ENCODE peak calls at places on chromosomes 1 and 21, in nine cellular contexts. C, T, D, I, K, P, B, R and G are unnamed samples.
A peak's percentile ranks its signal among the peaks of the same experiment; 100 is the strongest.

GRCh38 chr21:39373634-39374033 is 24.7 kb upstream of the HMGN1 start:
- DNase-seq in C (no peak), T (no peak), D (no peak), I (no peak), K (no peak), P (no peak), B (peak; percentile 57), R (no peak), G (peak; percentile 32)

GRCh38 chr1:207366022-207366421 is 44.5 kb downstream of the CD55 start:
- DNase-seq in C (no peak), T (no peak), D (no peak), I (no peak), K (no peak), P (no peak), B (no peak), R (no peak), G (no peak)

GRCh38 chr21:29206445-29206844 is 76.0 kb downstream of the MAP3K7CL start:
- DNase-seq in C (no peak), T (no peak), D (no peak), I (no peak), K (no peak), P (no peak), B (no peak), R (no peak), G (no peak)

GRCh38 chr1:204251926-204252689 is 38.3 kb upstream of the GOLT1A start:
- DNase-seq in C (no peak), T (no peak), D (no peak), I (no peak), K (no peak), P (no peak), B (no peak), R (no peak), G (no peak)

GRCh38 chr1:232613752-232614381 is 16.1 kb downstream of the SIPA1L2 start:
- DNase-seq in C (no peak), T (no peak), D (no peak), I (no peak), K (no peak), P (no peak), B (peak; percentile 95), R (no peak), G (no peak)

GRCh38 chr1:237685553-237685952 is 205.2 kb downstream of the ZP4 start:
- DNase-seq in C (no peak), T (no peak), D (no peak), I (no peak), K (no peak), P (no peak), B (peak; percentile 39), R (no peak), G (no peak)

GRCh38 chr1:47692196-47692595 is 254.4 kb downstream of the FOXD2 start:
- DNase-seq in C (no peak), T (no peak), D (no peak), I (no peak), K (no peak), P (no peak), B (no peak), R (no peak), G (no peak)

GRCh38 chr1:153805042-153805745 is 30.0 kb downstream of the SLC27A3 start:
- DNase-seq in C (peak; percentile 72), T (peak; percentile 37), D (peak; percentile 75), I (peak; percentile 73), K (peak; percentile 82), P (no peak), B (peak; percentile 75), R (no peak), G (peak; percentile 43)

GRCh38 chr1:24201941-24202440 is 14.9 kb upstream of the IFNLR1 start:
- DNase-seq in C (peak; percentile 59), T (peak; percentile 62), D (peak; percentile 90), I (peak; percentile 75), K (peak; percentile 97), P (peak; percentile 56), B (peak; percentile 94), R (peak; percentile 85), G (no peak)

GRCh38 chr1:56359036-56359435 is 220.3 kb downstream of the PLPP3 start:
- DNase-seq in C (no peak), T (no peak), D (no peak), I (no peak), K (no peak), P (no peak), B (no peak), R (no peak), G (no peak)

GRCh38 chr1:3160647-3161046 is 91.6 kb downstream of the PRDM16 start:
- DNase-seq in C (no peak), T (no peak), D (no peak), I (no peak), K (no peak), P (no peak), B (no peak), R (no peak), G (no peak)

GRCh38 chr1:203048086-203048485 is 21.8 kb downstream of the PPFIA4 start:
- DNase-seq in C (no peak), T (no peak), D (no peak), I (no peak), K (no peak), P (no peak), B (no peak), R (no peak), G (no peak)

GRCh38 chr1:83996621-83997020 is 2.3 kb downstream of the TTLL7 start:
- DNase-seq in C (no peak), T (no peak), D (no peak), I (no peak), K (no peak), P (no peak), B (peak; percentile 36), R (no peak), G (no peak)

GRCh38 chr1:199089393-199090122 is 450.7 kb downstream of the PTPRC start:
- DNase-seq in C (peak; percentile 11), T (no peak), D (no peak), I (no peak), K (no peak), P (no peak), B (no peak), R (no peak), G (peak; percentile 51)

GRCh38 chr1:167502192-167502551 is 16.2 kb downstream of the CD247 start:
- DNase-seq in C (no peak), T (no peak), D (no peak), I (no peak), K (no peak), P (no peak), B (no peak), R (no peak), G (no peak)
- H3K4me1 ChIP-seq in C (peaks cover 92% of the 10 kb centered on the region), T (no peaks in the 10 kb centered on the region), D (no peaks in the 10 kb centered on the region), I (no peaks in the 10 kb centered on the region), K (peaks cover 2% of the 10 kb centered on the region), P (no peaks in the 10 kb centered on the region), B (no peaks in the 10 kb centered on the region), R (no peaks in the 10 kb centered on the region), G (peaks cover 96% of the 10 kb centered on the region)

GRCh38 chr1:54403808-54404261 is 2.4 kb downstream of the SSBP3 start:
- DNase-seq in C (no peak), T (no peak), D (no peak), I (no peak), K (no peak), P (no peak), B (peak; percentile 66), R (no peak), G (peak; percentile 41)
- H3K4me1 ChIP-seq in C (peaks cover 63% of the 10 kb centered on the region), T (peaks cover 12% of the 10 kb centered on the region), D (peaks cover 17% of the 10 kb centered on the region), I (peaks cover 76% of the 10 kb centered on the region), K (peaks cover 24% of the 10 kb centered on the region), P (peaks cover 26% of the 10 kb centered on the region), B (peaks cover 38% of the 10 kb centered on the region), R (peaks cover 14% of the 10 kb centered on the region), G (peaks cover 33% of the 10 kb centered on the region)

GRCh38 chr1:161737625-161738024 is 12.0 kb upstream of the DUSP12 start:
- DNase-seq in C (no peak), T (no peak), D (no peak), I (no peak), K (no peak), P (no peak), B (no peak), R (no peak), G (no peak)

GRCh38 chr1:161740871-161741270 is 8.7 kb upstream of the DUSP12 start:
- DNase-seq in C (no peak), T (no peak), D (no peak), I (no peak), K (no peak), P (no peak), B (no peak), R (no peak), G (no peak)

GRCh38 chr1:161736332-161736969 is 13.1 kb upstream of the DUSP12 start:
- DNase-seq in C (no peak), T (no peak), D (no peak), I (no peak), K (no peak), P (no peak), B (peak; percentile 11), R (no peak), G (no peak)

GRCh38 chr1:161739865-161740566 is 9.6 kb upstream of the DUSP12 start:
- DNase-seq in C (no peak), T (no peak), D (peak; percentile 72), I (peak; percentile 39), K (peak; percentile 22), P (no peak), B (no peak), R (no peak), G (no peak)

DNA sequence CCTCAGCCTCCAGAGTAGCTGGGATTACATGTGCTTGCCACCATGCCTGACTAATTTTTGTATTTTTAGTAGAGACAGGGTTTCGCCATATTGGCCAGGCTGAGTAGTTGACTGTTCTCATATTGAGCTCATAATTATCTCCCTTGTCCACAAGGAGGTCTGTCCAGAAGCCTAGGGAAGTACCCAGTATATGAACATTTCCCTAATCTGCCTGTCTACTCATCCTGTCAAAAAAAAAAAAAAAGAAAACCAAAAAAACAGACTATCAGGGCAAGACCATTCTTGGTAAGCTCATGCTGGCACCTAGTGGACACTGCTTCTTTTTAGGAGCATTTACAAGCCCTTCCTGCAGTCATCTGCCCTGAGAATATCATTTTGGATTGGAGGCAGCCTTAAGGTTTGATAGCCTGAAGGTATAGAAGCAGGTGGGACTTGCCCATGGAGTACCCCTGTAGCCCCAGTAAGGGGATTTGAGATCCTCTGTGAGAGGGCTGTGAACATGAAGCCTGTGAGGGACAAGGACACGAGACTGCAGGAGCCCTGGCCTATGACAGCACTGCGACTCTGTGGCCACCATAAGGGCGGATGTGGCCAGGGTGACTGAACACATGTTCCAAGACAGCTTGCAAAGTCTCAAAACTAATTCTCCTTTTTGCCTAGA is 10.8 kb upstream of the DUSP12 start:
- DNase-seq in C (peak; percentile 49), T (peak; percentile 18), D (peak; percentile 76), I (peak; percentile 35), K (peak; percentile 36), P (no peak), B (peak; percentile 85), R (no peak), G (peak; percentile 55)
- H3K4me1 ChIP-seq in C (peaks cover 25% of the 10 kb centered on the region), T (peaks cover 19% of the 10 kb centered on the region), D (no peaks in the 10 kb centered on the region), I (no peaks in the 10 kb centered on the region), K (no peaks in the 10 kb centered on the region), P (no peaks in the 10 kb centered on the region), B (no peaks in the 10 kb centered on the region), R (no peaks in the 10 kb centered on the region), G (peaks cover 4% of the 10 kb centered on the region)

DNA sequence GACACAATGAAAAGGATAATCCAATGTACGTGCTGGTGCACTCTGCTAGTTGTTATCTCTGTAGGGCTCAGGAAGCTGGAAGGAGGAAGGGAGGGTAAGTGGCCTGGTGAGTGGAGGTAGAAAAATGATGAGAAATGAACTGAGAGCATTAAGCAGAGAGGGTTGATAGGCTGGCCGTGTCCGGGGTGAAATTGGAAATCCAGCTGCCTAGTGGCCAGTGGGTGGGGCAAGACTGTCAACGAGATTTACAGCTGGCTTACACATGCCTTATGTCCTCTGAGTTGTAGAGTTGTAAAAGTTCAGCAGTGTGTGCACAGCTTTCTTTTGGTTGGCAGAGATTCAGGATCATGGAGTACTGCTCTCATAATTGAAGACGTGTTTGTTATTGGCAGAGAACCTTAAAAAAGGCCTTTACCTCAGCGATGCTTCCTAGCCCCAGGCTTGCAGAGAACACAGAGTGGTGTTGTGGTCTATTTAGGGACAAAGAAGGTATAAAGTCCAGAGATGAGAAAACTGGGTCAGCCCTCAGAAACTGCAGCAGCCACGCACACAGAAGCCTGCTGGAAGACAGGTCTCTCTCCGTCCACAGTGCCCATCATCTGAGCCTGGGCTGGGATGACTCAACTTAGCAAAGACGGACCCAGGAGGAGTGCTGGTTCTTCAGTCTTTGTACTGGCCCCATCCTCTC is 132.4 kb downstream of the EDEM3 start:
- DNase-seq in C (no peak), T (no peak), D (peak; percentile 89), I (peak; percentile 92), K (peak; percentile 86), P (peak; percentile 87), B (peak; percentile 94), R (peak; percentile 39), G (no peak)
- H3K4me1 ChIP-seq in C (no peaks in the 10 kb centered on the region), T (peaks cover 45% of the 10 kb centered on the region), D (peaks cover 30% of the 10 kb centered on the region), I (peaks cover 84% of the 10 kb centered on the region), K (peaks cover 26% of the 10 kb centered on the region), P (peaks cover 13% of the 10 kb centered on the region), B (peaks cover 11% of the 10 kb centered on the region), R (no peaks in the 10 kb centered on the region), G (no peaks in the 10 kb centered on the region)